ENCODE peak calls at places on chromosomes 3 and 15, in seven cellular contexts. One of them, this sample, is unnamed.

GRCh38 chr3:171315101-171315500 is 145.1 kb downstream of the TNIK start:
- DNase-seq in adrenal gland: no peak
- DNase-seq in stomach: no peak
- DNase-seq in C1 segment of cervical spinal cord: no peak
- DNase-seq in AG08395: no peak
- DNase-seq in stromal cell of bone marrow: no peak
- DNase-seq in psoas muscle: no peak
- DNase-seq in this sample: no peak

GRCh38 chr15:58743161-58743502 is 6.4 kb downstream of the ADAM10 start:
- DNase-seq in adrenal gland: no peak
- DNase-seq in stomach: no peak
- DNase-seq in C1 segment of cervical spinal cord: no peak
- DNase-seq in AG08395: no peak
- DNase-seq in stromal cell of bone marrow: no peak
- DNase-seq in psoas muscle: no peak
- DNase-seq in this sample: no peak

GRCh38 chr15:50939911-50940310 is 31.4 kb downstream of the AP4E1 start:
- DNase-seq in adrenal gland: no peak
- DNase-seq in stomach: no peak
- DNase-seq in C1 segment of cervical spinal cord: no peak
- DNase-seq in AG08395: no peak
- DNase-seq in stromal cell of bone marrow: no peak
- DNase-seq in psoas muscle: no peak
- DNase-seq in this sample: no peak

GRCh38 chr3:189233225-189233858 is 61.6 kb downstream of the TPRG1 start:
- DNase-seq in adrenal gland: peak; percentile 78
- DNase-seq in stomach: peak; percentile 47
- DNase-seq in C1 segment of cervical spinal cord: peak; percentile 14
- DNase-seq in AG08395: peak; percentile 81
- DNase-seq in stromal cell of bone marrow: peak; percentile 71
- DNase-seq in psoas muscle: peak; percentile 24
- DNase-seq in this sample: peak; percentile 49

GRCh38 chr3:127427666-127428065 is 139.8 kb upstream of the PRR20G start:
- DNase-seq in adrenal gland: no peak
- DNase-seq in stomach: no peak
- DNase-seq in C1 segment of cervical spinal cord: no peak
- DNase-seq in AG08395: no peak
- DNase-seq in stromal cell of bone marrow: no peak
- DNase-seq in psoas muscle: no peak
- DNase-seq in this sample: no peak

GRCh38 chr3:137709011-137709601 is 55.0 kb upstream of the SOX14 start:
- DNase-seq in adrenal gland: no peak
- DNase-seq in stomach: no peak
- DNase-seq in C1 segment of cervical spinal cord: no peak
- DNase-seq in AG08395: no peak
- DNase-seq in stromal cell of bone marrow: no peak
- DNase-seq in psoas muscle: no peak
- DNase-seq in this sample: no peak

GRCh38 chr3:189883113-189883753 is 237.5 kb downstream of the P3H2 start:
- DNase-seq in adrenal gland: no peak
- DNase-seq in stomach: no peak
- DNase-seq in C1 segment of cervical spinal cord: no peak
- DNase-seq in AG08395: no peak
- DNase-seq in stromal cell of bone marrow: no peak
- DNase-seq in psoas muscle: no peak
- DNase-seq in this sample: no peak

GRCh38 chr15:90412356-90413194 is 24.5 kb downstream of the IQGAP1 start:
- DNase-seq in adrenal gland: no peak
- DNase-seq in stomach: peak; percentile 59
- DNase-seq in C1 segment of cervical spinal cord: no peak
- DNase-seq in AG08395: peak; percentile 50
- DNase-seq in stromal cell of bone marrow: no peak
- DNase-seq in psoas muscle: no peak
- DNase-seq in this sample: no peak

GRCh38 chr3:57889807-57890206 is 118.4 kb upstream of the FLNB start:
- DNase-seq in adrenal gland: no peak
- DNase-seq in stomach: no peak
- DNase-seq in C1 segment of cervical spinal cord: no peak
- DNase-seq in AG08395: no peak
- DNase-seq in stromal cell of bone marrow: peak; percentile 33
- DNase-seq in psoas muscle: no peak
- DNase-seq in this sample: no peak

GRCh38 chr3:54781728-54782127 is 146.1 kb downstream of the LRTM1 start:
- DNase-seq in adrenal gland: no peak
- DNase-seq in stomach: no peak
- DNase-seq in C1 segment of cervical spinal cord: no peak
- DNase-seq in AG08395: no peak
- DNase-seq in stromal cell of bone marrow: no peak
- DNase-seq in psoas muscle: no peak
- DNase-seq in this sample: no peak